ENCODE peak calls at places on chromosomes 4 and X, in seven cellular contexts. Z, M, N, Y, I, Q and W are unnamed samples.
A peak's percentile ranks its signal among the peaks of the same experiment; 100 is the strongest.

GRCh38 chrX:130626521-130626920 is 224.7 kb downstream of the RBMX2 start:
- DNase-seq in Z (no peak), Y (no peak), N (no peak), M (peak; percentile 52), I (no peak), Q (no peak), W (no peak)

GRCh38 chrX:104173841-104174240 is 7.6 kb downstream of the FAM199X start:
- DNase-seq in Z (no peak), I (no peak), Y (no peak), M (no peak), Q (no peak), N (no peak), W (no peak)

GRCh38 chr4:680931-681645 is 6.7 kb downstream of the MYL5 start:
- DNase-seq in M (peak; percentile 52), Y (no peak), N (no peak), Z (no peak), I (no peak), Q (no peak), W (no peak)

GRCh38 chr4:24089831-24090531 is 200.1 kb upstream of the PPARGC1A start:
- DNase-seq in M (peak; percentile 73), N (no peak), I (no peak), Y (no peak), Q (no peak), Z (no peak), W (no peak)

GRCh38 chr4:64146030-64146429 is 263.2 kb downstream of the TECRL start:
- DNase-seq in Q (no peak), Z (no peak), N (no peak), I (no peak), M (no peak), Y (no peak), W (no peak)

GRCh38 chr4:89915151-89915550 is 20.5 kb downstream of the MMRN1 start:
- DNase-seq in Q (no peak), Z (no peak), M (no peak), N (no peak), I (no peak), Y (no peak), W (no peak)

GRCh38 chr4:42600578-42600977 is 56.3 kb downstream of the ATP8A1 start:
- DNase-seq in Z (no peak), Y (no peak), N (no peak), I (no peak), M (no peak), Q (no peak), W (no peak)

GRCh38 chr4:8108261-8108660 is 50.4 kb downstream of the ABLIM2 start:
- DNase-seq in I (no peak), N (no peak), Q (no peak), Y (no peak), Z (no peak), M (no peak), W (no peak)

GRCh38 chr4:158496030-158496741 is 25.5 kb upstream of the RXFP1 start:
- DNase-seq in I (no peak), Z (peak; percentile 5), N (no peak), Q (peak; percentile 53), Y (peak; percentile 6), M (no peak), W (no peak)

GRCh38 chr4:87510747-87511146 is 18.4 kb downstream of the SPARCL1 start:
- DNase-seq in N (no peak), Q (no peak), I (no peak), Z (no peak), Y (no peak), M (no peak), W (no peak)

GRCh38 chrX:36957425-36958328 is 50.5 kb upstream of the FAM47C start:
- DNase-seq in Z (no peak), M (no peak), I (no peak), N (no peak), Q (peak; percentile 21), Y (no peak), W (no peak)

GRCh38 chr4:156553659-156554058 is 417.9 kb downstream of the PDGFC start:
- DNase-seq in M (no peak), I (no peak), Y (no peak), Q (no peak), N (no peak), Z (no peak), W (no peak)

GRCh38 chr4:1932736-1933135 is 61.5 kb downstream of the NSD2 start:
- DNase-seq in Z (no peak), M (no peak), Y (no peak), N (no peak), I (no peak), Q (no peak), W (no peak)

GRCh38 chr4:10958226-10958856 is 273.8 kb upstream of the CLNK start:
- DNase-seq in M (no peak), N (no peak), Q (no peak), I (no peak), Z (no peak), Y (no peak), W (no peak)

GRCh38 chr4:7332216-7333023 is 102.3 kb downstream of the PSAPL1 start:
- DNase-seq in I (no peak), N (no peak), Q (no peak), M (peak; percentile 88), Y (no peak), Z (no peak), W (no peak)

GRCh38 chr4:52249583-52249982 is 198.5 kb downstream of the SPATA18 start:
- DNase-seq in Y (no peak), M (peak; percentile 3), Z (no peak), N (no peak), Q (no peak), I (no peak), W (no peak)

GRCh38 chrX:40009462-40009851 is 88.3 kb downstream of the BCOR start:
- DNase-seq in Y (peak; percentile 60), I (no peak), M (no peak), N (no peak), Z (no peak), Q (peak; percentile 33), W (no peak)

GRCh38 chr4:186149872-186150271 is 41.5 kb upstream of the CYP4V2 start:
- DNase-seq in Z (peak; percentile 21), N (no peak), M (no peak), Y (no peak), Q (no peak), I (no peak), W (peak; percentile 85)

GRCh38 chrX:120477453-120477852 is 8.4 kb upstream of the LAMP2 start:
- DNase-seq in Y (no peak), I (no peak), M (no peak), Z (no peak), Q (no peak), N (no peak), W (no peak)